ENCODE peak calls at places on chromosomes 5 and 9, in nine cellular contexts. F, W, A, N, C, O, E, V and L are unnamed samples.

GRCh38 chr5:96582343-96582742 is 79.8 kb upstream of the CAST start:
- DNase-seq in F (peak), N (no peak), A (no peak), V (no peak), W (no peak), E (no peak), C (no peak), O (no peak), L (peak)

GRCh38 chr5:93274291-93274690 is 306.7 kb downstream of the NR2F1-AS1 start:
- DNase-seq in N (no peak), V (no peak), C (no peak), O (no peak), A (no peak), F (no peak), E (no peak), W (no peak), L (no peak)

GRCh38 chr9:90523953-90524352 is 118.7 kb downstream of the DIRAS2 start:
- DNase-seq in C (no peak), A (no peak), F (peak), O (no peak), W (no peak), E (no peak), V (no peak), N (no peak), L (peak)

GRCh38 chr9:74309654-74310053 is 187.5 kb upstream of the RORB start:
- DNase-seq in E (no peak), V (no peak), N (no peak), A (no peak), O (no peak), F (no peak), C (no peak), W (no peak), L (no peak)

GRCh38 chr9:72326643-72327042 is 38.4 kb downstream of the ZFAND5 start:
- DNase-seq in V (no peak), F (no peak), A (no peak), W (no peak), C (no peak), O (no peak), E (no peak), N (no peak), L (no peak)

GRCh38 chr5:180353226-180353962 is at the start of gene GFPT2:
- DNase-seq in C (peak), O (peak), A (peak), V (peak), F (peak), N (peak), E (no peak), W (peak), L (peak)

GRCh38 chr5:175734016-175734415 is 76.1 kb downstream of the HRH2 start:
- DNase-seq in C (no peak), F (no peak), A (no peak), N (peak), E (no peak), O (no peak), W (no peak), V (no peak), L (no peak)

GRCh38 chr5:147321569-147321968 is 86.7 kb downstream of the STK32A start:
- DNase-seq in E (no peak), W (no peak), N (no peak), O (no peak), C (no peak), A (no peak), V (no peak), F (no peak), L (no peak)

GRCh38 chr9:83708515-83709158 is 879 bp upstream of the UBQLN1 start:
- DNase-seq in W (peak), O (peak), C (peak), E (no peak), N (peak), V (peak), A (peak), F (peak), L (peak)

GRCh38 chr9:84297162-84297821 is 43.3 kb downstream of the SLC28A3 start:
- DNase-seq in E (no peak), O (no peak), N (no peak), V (no peak), C (no peak), A (no peak), F (no peak), W (no peak), L (no peak)

GRCh38 chr5:149035282-149035882 is 27.5 kb downstream of the SH3TC2 start:
- DNase-seq in V (peak), A (peak), C (peak), O (peak), W (peak), E (no peak), N (peak), F (peak), L (peak)

GRCh38 chr5:169408166-169408565 is 107.2 kb upstream of the SLIT3 start:
- DNase-seq in C (no peak), A (no peak), O (no peak), E (no peak), V (no peak), N (no peak), F (no peak), W (no peak), L (no peak)

GRCh38 chr5:123285122-123286011 is 137.8 kb downstream of the CEP120 start:
- DNase-seq in W (no peak), A (no peak), E (no peak), O (no peak), N (peak), C (peak), F (peak), V (no peak), L (no peak)

GRCh38 chr5:98768160-98769005 is 5.1 kb upstream of the RGMB start:
- DNase-seq in O (peak), V (no peak), F (peak), E (no peak), C (no peak), N (no peak), W (peak), A (peak), L (peak)

GRCh38 chr9:28853487-28853886 is 1280.2 kb upstream of the C9orf72 start:
- DNase-seq in C (no peak), W (no peak), A (no peak), F (no peak), E (no peak), V (no peak), N (no peak), O (no peak), L (no peak)

GRCh38 chr5:76690027-76690679 is 25.8 kb upstream of the F2R start:
- DNase-seq in A (no peak), W (no peak), C (no peak), V (no peak), O (no peak), N (no peak), F (no peak), E (no peak), L (no peak)

GRCh38 chr5:149121145-149121544 is 20.1 kb upstream of the ABLIM3 start:
- DNase-seq in N (no peak), A (no peak), E (no peak), V (no peak), F (no peak), W (no peak), C (no peak), O (no peak), L (no peak)

GRCh38 chr5:179120421-179120861 is 60.3 kb downstream of the ZNF354C start:
- DNase-seq in E (no peak), N (no peak), A (peak), F (no peak), W (no peak), V (no peak), C (peak), O (no peak), L (no peak)

GRCh38 chr9:133116346-133117231 is 4.5 kb downstream of the RALGDS start:
- DNase-seq in C (peak), V (no peak), W (no peak), O (no peak), F (no peak), A (no peak), N (no peak), E (no peak), L (no peak)

GRCh38 chr5:32600057-32600622 is 14.8 kb downstream of the SUB1 start:
- DNase-seq in V (no peak), C (no peak), F (no peak), A (no peak), O (no peak), E (no peak), N (no peak), W (no peak), L (no peak)

GRCh38 chr5:153400931-153401330 is 89.5 kb upstream of the GRIA1 start:
- DNase-seq in W (no peak), N (no peak), A (no peak), V (no peak), E (no peak), C (no peak), O (no peak), F (no peak), L (no peak)

GRCh38 chr9:91660295-91660589 is 236.6 kb upstream of the NFIL3 start:
- DNase-seq in N (no peak), O (no peak), F (no peak), V (peak), C (no peak), W (no peak), E (no peak), A (no peak), L (no peak)

GRCh38 chr5:176529116-176529823 is 7.9 kb downstream of the RNF44 start:
- DNase-seq in E (no peak), C (no peak), W (no peak), V (no peak), N (no peak), O (no peak), F (no peak), A (no peak), L (no peak)

GRCh38 chr5:1320436-1321344 is 24.2 kb downstream of the CLPTM1L start:
- DNase-seq in O (no peak), F (no peak), E (no peak), N (peak), V (no peak), W (no peak), C (peak), A (no peak), L (no peak)

GRCh38 chr5:59786271-59786805 is 107.2 kb downstream of the PDE4D start:
- DNase-seq in E (no peak), F (peak), C (no peak), N (no peak), O (no peak), A (no peak), V (no peak), W (no peak), L (no peak)

GRCh38 chr5:14809369-14810144 is 62.0 kb downstream of the ANKH start:
- DNase-seq in N (peak), O (peak), E (peak), F (no peak), A (peak), C (no peak), W (peak), V (no peak), L (peak)

GRCh38 chr5:159385994-159386711 is 55.9 kb upstream of the IL12B start:
- DNase-seq in F (no peak), W (no peak), V (no peak), E (no peak), N (no peak), A (no peak), O (no peak), C (no peak), L (no peak)

DNA sequence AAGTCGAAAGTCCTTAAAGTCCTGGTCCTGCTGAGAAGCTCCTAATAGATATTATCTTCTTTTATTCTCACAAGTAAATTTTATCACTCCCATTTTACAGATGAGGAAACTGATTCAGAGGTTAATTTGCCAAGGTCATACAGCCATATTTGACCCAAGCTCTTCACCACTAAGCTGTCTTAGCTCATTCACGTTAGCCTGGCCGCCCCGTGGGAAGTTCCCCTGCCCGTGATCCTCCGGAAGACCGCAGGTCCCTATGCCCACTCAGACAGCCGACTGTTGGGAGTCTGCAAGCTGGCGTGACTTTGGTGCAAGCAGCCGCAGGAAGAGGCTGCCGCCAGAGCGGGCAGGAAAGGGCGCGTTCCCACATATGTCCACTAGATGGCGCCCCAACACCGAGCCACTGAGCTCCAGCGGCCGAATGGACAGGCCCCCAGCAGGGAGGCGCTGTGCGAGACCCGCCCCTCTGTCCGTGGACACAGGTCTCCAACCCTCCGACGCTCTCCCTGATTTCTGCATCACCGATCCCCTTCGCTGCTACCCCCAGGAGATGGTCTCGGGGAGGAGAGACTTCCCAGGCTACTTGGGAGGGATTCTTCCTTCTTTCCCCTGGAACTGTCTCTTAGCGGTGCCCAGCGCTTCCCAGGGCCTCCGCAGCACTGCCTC is 10.0 kb upstream of the ARAP3 start:
- DNase-seq in W (peak), V (peak), A (peak), E (no peak), C (peak), N (peak), F (peak), O (peak), L (peak)
- TF ChIP-seq POLR2AphosphoS5 in W (no peak), V (no peak), A (peak), E (no peak), C (no peak), N (no peak), F (no peak), O (no peak), L (no peak)

DNA sequence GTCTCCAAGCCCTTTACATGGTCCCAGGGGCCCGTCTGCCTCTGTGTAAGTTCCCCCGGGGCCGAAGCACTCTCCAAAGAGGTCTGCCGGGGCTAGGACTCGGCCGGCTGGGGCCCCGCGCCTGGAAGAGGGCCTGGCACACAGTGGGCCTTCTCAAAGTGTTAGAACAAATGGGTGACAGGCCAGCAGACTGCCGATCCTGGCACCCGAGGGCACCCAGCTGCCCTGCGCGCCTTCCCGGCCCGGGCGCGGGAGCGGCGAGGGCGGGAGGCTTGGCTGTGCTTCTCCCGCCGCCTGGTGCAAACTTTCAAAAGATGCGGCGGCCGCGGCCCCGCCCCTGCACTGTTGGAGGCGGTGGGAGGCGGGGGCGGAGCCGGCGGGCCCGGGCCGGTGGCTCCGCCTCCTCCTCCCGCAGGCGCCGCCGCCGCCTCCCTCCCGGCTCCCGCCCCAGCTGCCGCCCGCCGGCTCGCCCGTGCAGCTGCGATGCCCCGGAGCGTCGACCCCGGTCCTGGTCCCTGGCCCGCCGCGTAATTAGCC is at the start of gene NEURL1B:
- DNase-seq in E (no peak), N (peak), A (peak), F (peak), W (peak), O (peak), C (peak), V (no peak), L (peak)
- TF ChIP-seq EP300 in E (no peak), N (no peak), A (no peak), F (no peak), W (no peak), O (no peak), C (no peak), V (no peak), L (no peak)

DNA sequence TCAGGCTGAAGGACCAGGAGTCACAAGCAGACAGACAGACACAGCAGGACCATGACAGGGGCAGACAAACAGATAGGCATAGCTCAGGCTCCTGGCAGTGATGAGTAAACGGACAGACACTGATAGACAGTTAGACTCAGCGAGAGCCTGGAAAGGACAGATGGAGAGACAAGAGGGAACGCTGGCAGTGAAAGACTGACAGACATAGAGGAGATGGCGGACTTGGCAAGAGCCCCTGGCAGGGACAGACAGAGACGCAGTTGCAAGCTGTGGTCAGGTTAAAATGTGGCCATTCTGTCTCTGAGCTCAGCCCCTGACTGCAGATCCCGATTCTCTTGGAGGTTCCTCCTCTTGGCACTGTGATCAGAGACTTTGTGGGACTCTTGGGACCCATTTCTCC is 13.6 kb downstream of the CSF2 start:
- DNase-seq in N (no peak), A (no peak), W (no peak), V (no peak), F (no peak), C (no peak), E (no peak), O (no peak), L (no peak)
- H3K27ac ChIP-seq in N (no peak), A (no peak), W (no peak), V (no peak), F (no peak), C (no peak), E (no peak), O (no peak), L (no peak)

DNA sequence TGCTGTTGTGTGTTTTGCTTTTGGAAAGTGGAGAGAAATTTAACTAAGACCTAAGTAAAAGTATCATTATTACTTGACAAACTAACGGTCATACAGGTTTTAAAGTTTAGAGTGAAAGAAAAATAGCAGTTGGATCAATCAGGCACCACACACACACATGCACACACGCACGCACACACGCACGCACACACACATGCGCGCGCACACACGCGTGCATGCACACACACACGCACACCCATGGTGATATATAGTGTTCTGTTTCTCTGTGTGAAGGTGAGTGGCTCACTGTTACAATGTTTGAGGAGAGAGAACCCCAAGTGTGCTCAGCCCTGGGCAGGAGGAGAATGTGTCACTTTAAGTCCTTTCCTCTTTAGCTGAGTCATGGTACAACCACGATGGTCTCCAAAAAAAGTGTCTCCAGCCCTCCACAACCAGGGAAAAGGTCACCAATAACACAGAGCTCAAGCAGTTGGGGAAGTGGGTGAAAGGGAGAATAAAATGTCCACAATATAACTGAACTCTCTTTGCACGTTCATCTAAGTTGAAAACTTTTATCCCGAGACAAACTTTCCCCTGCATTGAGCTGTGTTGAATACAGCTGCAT is 3.2 kb downstream of the ZNF366 start:
- DNase-seq in W (peak), O (no peak), E (no peak), N (no peak), V (peak), C (peak), F (no peak), A (no peak), L (no peak)
- TF ChIP-seq POLR2AphosphoS5 in W (no peak), O (no peak), E (no peak), N (no peak), V (peak), C (no peak), F (no peak), A (no peak), L (no peak)

GRCh38 chr5:36610629-36611028 is 4.2 kb downstream of the SLC1A3 start:
- DNase-seq in W (no peak), A (no peak), E (no peak), N (no peak), V (no peak), C (no peak), O (no peak), F (no peak), L (no peak)

GRCh38 chr5:36613241-36613640 is 6.8 kb downstream of the SLC1A3 start:
- DNase-seq in W (no peak), A (peak), O (no peak), E (no peak), F (no peak), V (no peak), N (no peak), C (no peak), L (no peak)

GRCh38 chr5:36613771-36614656 is 7.6 kb downstream of the SLC1A3 start:
- DNase-seq in O (no peak), V (no peak), N (no peak), C (no peak), E (no peak), W (no peak), A (no peak), F (no peak), L (no peak)

GRCh38 chr5:36614657-36615308 is 8.4 kb downstream of the SLC1A3 start:
- DNase-seq in C (no peak), A (no peak), N (no peak), E (no peak), F (no peak), V (no peak), O (no peak), W (no peak), L (no peak)

DNA sequence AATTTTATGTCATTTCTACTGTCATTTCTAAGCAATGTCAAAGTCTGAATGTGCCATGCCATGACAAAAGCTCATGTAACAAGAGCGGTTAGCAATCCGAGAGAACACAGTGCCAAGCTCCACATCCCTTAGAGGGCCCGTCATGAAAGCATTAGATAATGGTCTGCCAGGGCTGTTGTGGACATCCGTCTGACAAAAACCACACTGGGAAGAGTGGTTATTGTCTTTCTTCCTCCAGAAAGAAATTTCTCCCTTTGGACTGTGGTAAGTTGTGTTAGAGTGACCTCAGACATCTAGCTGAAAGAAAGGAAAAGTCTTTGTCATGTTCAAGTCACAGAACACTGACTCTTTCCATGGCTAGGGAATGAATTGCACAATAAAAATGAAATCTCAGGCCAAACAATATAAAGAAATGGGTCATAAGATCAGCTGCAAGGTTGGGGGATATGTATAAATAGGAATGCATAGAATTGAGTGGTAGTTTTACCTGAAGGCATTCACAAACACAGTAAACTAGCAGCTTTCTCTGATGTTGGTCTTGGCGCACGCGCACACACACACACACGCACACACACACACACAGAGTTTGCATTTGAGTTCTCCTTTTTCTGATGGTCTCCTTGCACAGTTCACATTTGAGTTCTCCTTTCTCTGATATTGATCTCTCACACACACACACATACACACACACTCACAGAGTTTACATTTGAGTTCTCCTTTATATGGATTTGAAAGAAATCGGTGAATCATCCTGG is 5.3 kb downstream of the SLC1A3 start:
- DNase-seq in E (no peak), O (no peak), F (no peak), C (no peak), V (no peak), N (no peak), W (no peak), A (no peak), L (no peak)
- TF ChIP-seq EP300 in E (no peak), O (no peak), F (no peak), C (no peak), V (no peak), N (no peak), W (no peak), A (no peak), L (no peak)